ENCODE peak calls at places on chromosomes 5 and 9, in four cellular contexts. W is epithelial cell of esophagus, D is adipocyte, S is astrocyte of the cerebellum. Q is an unnamed sample.

GRCh38 chr9:14165376-14166035 is 148.4 kb downstream of the NFIB start:
- DNase-seq in W (peak; percentile 46), D (peak; percentile 45), S (no peak), Q (no peak)

GRCh38 chr9:34254141-34254913 is 74.7 kb downstream of the KIF24 start:
- DNase-seq in W (peak; percentile 97), D (peak; percentile 82), S (no peak), Q (no peak)

GRCh38 chr9:83956288-83957028 is 23.6 kb downstream of the HNRNPK start:
- DNase-seq in W (peak; percentile 50), D (peak; percentile 59), S (no peak), Q (no peak)

GRCh38 chr9:134168731-134169130 is 4.4 kb upstream of the RNU6ATAC start:
- DNase-seq in W (no peak), D (no peak), S (peak; percentile 16), Q (no peak)

GRCh38 chr9:78881295-78881694 is 584.4 kb downstream of the PSAT1 start:
- DNase-seq in W (no peak), D (no peak), S (no peak), Q (no peak)

GRCh38 chr5:89213584-89213983 is 330.6 kb upstream of the MEF2C start:
- DNase-seq in W (no peak), D (peak; percentile 90), S (peak; percentile 90), Q (peak; percentile 81)

GRCh38 chr5:65192326-65192725 is 289.4 kb downstream of the ADAMTS6 start:
- DNase-seq in W (no peak), D (no peak), S (no peak), Q (no peak)

GRCh38 chr5:180803181-180804128 is 849 bp upstream of the MGAT1 start:
- DNase-seq in W (peak; percentile 85), D (no peak), S (no peak), Q (no peak)

GRCh38 chr5:142783601-142784291 is 13.6 kb downstream of the ARHGAP26 start:
- DNase-seq in W (no peak), D (no peak), S (peak; percentile 18), Q (no peak)

GRCh38 chr5:122835681-122836080 is 9.7 kb upstream of the SNX24 start:
- DNase-seq in W (no peak), D (no peak), S (no peak), Q (peak; percentile 20)

GRCh38 chr9:85702191-85702590 is 39.6 kb downstream of the AGTPBP1 start:
- DNase-seq in W (no peak), D (no peak), S (no peak), Q (no peak)

GRCh38 chr5:151205411-151205810 is 18.5 kb downstream of the CCDC69 start:
- DNase-seq in W (no peak), D (no peak), S (no peak), Q (no peak)

GRCh38 chr5:6829150-6829784 is 116.0 kb downstream of the TENT4A start:
- DNase-seq in W (peak; percentile 35), D (no peak), S (no peak), Q (no peak)

GRCh38 chr9:136875155-136875554 is 9.0 kb upstream of the EDF1 start:
- DNase-seq in W (no peak), D (no peak), S (no peak), Q (no peak)

GRCh38 chr5:157915638-157916037 is 56.7 kb upstream of the CLINT1 start:
- DNase-seq in W (peak; percentile 26), D (no peak), S (peak; percentile 34), Q (peak; percentile 26)

GRCh38 chr9:84697042-84697441 is 27.5 kb downstream of the NTRK2 start:
- DNase-seq in W (no peak), D (no peak), S (no peak), Q (no peak)

GRCh38 chr5:88634014-88634413 is 249.0 kb downstream of the MEF2C start:
- DNase-seq in W (no peak), D (no peak), S (no peak), Q (no peak)

GRCh38 chr5:132870801-132871200 is 2.7 kb upstream of the LEAP2 start:
- DNase-seq in W (no peak), D (no peak), S (no peak), Q (no peak)

GRCh38 chr9:92414566-92414965 is 9.7 kb downstream of the OMD start:
- DNase-seq in W (no peak), D (no peak), S (no peak), Q (no peak)

GRCh38 chr9:118575341-118576070 is 793.7 kb downstream of the BRINP1 start:
- DNase-seq in W (no peak), D (no peak), S (no peak), Q (no peak)

GRCh38 chr9:97906236-97906831 is 16.0 kb downstream of the TRMO start:
- DNase-seq in W (no peak), D (no peak), S (no peak), Q (no peak)

DNA sequence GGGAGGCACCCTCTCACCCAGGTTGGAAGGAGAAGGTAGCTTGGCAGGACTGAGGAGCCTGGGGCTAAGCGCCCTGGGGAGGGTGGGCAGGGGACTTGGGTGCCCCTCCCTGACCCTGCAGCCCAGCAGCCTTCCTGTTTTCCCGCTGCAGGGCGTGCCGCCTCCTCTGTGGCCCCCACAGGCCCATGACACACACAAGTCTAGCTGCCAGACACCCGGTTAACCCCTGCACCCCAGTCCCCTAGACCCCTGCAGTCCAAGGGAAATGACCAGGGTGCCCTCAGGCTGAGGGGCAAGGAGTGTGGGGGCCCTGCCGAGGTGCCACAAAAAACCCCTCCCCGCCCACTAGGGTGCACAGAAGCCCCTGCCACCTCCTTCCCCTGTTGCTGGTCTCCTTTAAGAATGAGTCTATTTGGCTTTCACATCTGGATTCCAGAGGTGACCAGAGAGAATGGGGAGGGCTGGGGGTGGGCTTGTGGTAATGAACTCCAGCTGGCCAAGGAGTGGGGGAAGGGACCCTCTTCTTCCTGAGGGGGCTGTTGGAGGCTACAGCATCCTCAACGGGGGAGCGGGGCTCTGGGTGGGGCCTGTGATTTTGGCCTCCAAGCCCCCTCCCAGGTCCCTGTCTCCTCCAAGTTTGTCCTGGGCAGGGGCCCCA is 32.9 kb downstream of the GOLGA2 start:
- DNase-seq in W (no peak), D (peak; percentile 69), S (no peak), Q (no peak)
- H3K4me3 ChIP-seq in W (no peak overlapping the region), D (peak overlapping the region; percentile 82), S (no peak overlapping the region), Q (no peak overlapping the region)

GRCh38 chr9:37575921-37576721 is at the start of gene FBXO10:
- DNase-seq in W (peak; percentile 73), D (peak; percentile 90), S (peak; percentile 18), Q (peak; percentile 48)
- H3K4me3 ChIP-seq in W (peak within 1 kb of the TSS; percentile 66), D (peak within 1 kb of the TSS; percentile 86), S (peak within 1 kb of the TSS; percentile 80), Q (peak within 1 kb of the TSS; percentile 73)

DNA sequence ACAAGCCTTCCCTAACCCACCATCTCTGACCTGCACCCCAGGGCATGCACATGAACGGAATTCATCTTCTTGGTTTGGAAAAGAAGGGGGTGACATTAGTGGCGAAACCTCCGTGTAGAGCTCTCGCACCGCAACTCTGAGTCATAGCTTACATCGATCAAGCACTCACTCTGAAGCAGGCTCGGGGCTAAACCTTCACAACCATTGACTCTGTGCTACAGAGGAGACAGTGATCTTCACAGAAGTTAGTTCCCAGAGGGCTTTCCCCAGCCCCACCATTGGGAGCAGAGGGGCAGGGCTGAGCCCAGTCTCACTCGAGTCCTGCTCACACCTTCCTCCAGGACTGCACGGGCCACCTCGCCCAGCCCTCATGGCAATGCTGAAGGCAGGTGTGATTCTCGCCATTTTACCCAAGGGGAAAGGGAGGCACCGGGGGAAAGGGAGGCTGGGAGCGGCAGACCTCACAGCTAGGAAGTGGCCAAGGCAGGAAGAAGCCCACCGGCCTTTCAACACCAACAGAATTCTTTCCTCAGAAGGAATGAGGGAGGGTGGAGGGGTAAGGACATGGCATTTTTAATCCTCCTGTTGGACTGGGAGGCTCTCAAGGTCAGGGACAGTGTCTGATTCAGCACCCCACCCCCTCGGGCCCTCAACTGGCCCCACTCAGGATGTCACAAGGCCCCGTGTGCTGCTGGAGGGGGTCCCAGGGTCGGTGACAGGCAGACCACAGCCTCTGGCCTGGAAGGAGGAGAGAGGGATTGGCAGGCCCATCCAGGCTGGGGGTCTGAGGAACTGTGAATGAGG is 25.9 kb upstream of the IL17B start:
- DNase-seq in W (peak; percentile 42), D (peak; percentile 86), S (no peak), Q (peak; percentile 79)
- H3K4me3 ChIP-seq in W (no peak overlapping the region), D (no peak overlapping the region), S (no peak overlapping the region), Q (no peak overlapping the region)

DNA sequence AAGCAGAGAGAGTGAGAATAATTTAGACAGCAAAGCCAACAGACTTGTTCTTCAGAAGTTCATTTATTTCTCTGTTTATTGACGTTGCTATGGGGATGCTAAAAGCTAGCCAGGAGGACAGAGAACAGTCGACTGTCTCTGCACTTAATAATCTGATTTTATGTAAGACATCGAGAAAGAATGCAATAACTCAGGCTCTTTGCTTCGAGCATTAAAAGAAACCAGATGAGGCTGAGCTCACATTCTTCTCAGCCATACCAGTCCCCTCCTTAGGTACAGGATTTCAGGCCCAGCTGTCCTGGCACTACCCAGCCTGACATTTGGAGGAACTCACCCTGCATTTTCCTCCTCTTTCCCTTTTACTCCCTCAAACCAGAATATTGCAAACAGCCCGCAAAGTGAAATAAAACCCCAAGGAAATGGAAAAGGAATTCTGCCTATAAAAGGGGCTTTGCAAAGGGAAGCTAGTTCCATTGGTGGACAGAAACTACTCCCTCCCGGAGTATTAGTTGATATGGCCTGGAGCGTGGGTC is 44.5 kb upstream of the DPYSL3 start:
- DNase-seq in W (peak; percentile 32), D (peak; percentile 91), S (peak; percentile 73), Q (no peak)
- H3K4me3 ChIP-seq in W (no peak overlapping the region), D (peak overlapping the region; percentile 75), S (no peak overlapping the region), Q (no peak overlapping the region)

GRCh38 chr9:77648458-77649108 is 461 bp upstream of the GNA14 start:
- DNase-seq in W (peak; percentile 37), D (peak; percentile 9), S (peak; percentile 12), Q (no peak)

GRCh38 chr9:77647659-77648457 is at the start of gene GNA14:
- DNase-seq in W (peak; percentile 20), D (peak; percentile 43), S (no peak), Q (no peak)

GRCh38 chr9:77647267-77647658 is 859 bp downstream of the GNA14 start:
- DNase-seq in W (no peak), D (no peak), S (no peak), Q (no peak)

GRCh38 chr9:77651203-77651602 is 3.1 kb upstream of the GNA14 start:
- DNase-seq in W (no peak), D (no peak), S (no peak), Q (no peak)

DNA sequence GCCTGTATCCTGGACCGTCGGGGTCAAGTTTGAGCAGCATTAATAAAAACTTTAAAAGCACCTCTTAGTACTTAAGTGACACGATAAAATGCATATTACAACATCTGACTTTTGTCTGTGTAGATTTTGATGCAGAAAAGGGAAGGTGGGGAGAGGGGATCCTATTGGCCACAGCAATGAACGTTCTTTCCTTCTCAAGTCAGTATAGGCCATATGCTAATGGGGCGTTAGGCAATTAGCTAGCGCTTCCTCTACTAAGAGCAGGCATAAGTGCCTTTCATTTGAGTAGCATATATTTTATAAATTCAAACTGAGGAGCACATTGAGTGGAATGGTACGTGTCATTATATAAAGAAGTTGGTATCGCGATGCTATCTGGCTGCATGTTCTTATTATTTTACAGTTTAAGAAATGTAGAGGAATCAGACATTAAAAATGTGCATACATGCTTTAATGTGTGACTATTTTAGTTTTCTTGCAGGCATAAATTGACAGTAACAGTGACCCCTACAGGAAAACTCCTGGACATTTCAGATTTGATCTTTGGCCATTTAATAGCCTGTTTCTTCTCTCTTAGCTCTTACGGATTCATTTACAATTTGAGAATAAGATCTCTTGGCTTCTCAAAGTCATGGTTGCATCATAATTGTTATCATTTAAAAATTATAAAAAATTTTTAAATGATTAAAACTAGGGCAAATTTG is 1.1 kb upstream of the GNA14 start:
- DNase-seq in W (peak; percentile 14), D (peak; percentile 36), S (no peak), Q (no peak)
- H3K4me3 ChIP-seq in W (no peak overlapping the region), D (peak overlapping the region; percentile 84), S (no peak overlapping the region), Q (no peak overlapping the region)

Q was measured in skeletal muscle cell.